ENCODE peak calls at places on chromosomes 6 and 20, in ten cellular contexts. S, L, Y, V, K, B, I, H, Q and A are unnamed samples.

GRCh38 chr6:149457316-149457884 is 27.4 kb downstream of the ZC3H12D start:
- DNase-seq in S (no peak), L (peak), Y (no peak), V (no peak), K (no peak), B (no peak), I (no peak), H (no peak), Q (peak), A (no peak)

GRCh38 chr20:44495802-44496481 is 20.3 kb downstream of the TTPAL start:
- DNase-seq in S (peak), L (peak), Y (peak), V (no peak), K (no peak), B (no peak), I (no peak), H (no peak), Q (peak), A (peak)

GRCh38 chr6:170314983-170315382 is 8.4 kb downstream of the FAM120B start:
- DNase-seq in S (no peak), L (no peak), Y (no peak), V (no peak), K (no peak), B (no peak), I (no peak), H (no peak), Q (peak), A (no peak)

GRCh38 chr20:21511850-21512633 is 1.8 kb downstream of the NKX2-2 start:
- DNase-seq in S (no peak), L (no peak), Y (no peak), V (no peak), K (no peak), B (no peak), I (no peak), H (no peak), Q (no peak), A (no peak)

GRCh38 chr6:168381726-168382458 is 59.1 kb upstream of the SMOC2 start:
- DNase-seq in S (no peak), L (no peak), Y (no peak), V (no peak), K (no peak), B (no peak), I (no peak), H (no peak), Q (no peak), A (no peak)

GRCh38 chr6:13234130-13234529 is 94.2 kb downstream of the TBC1D7 start:
- DNase-seq in S (no peak), L (no peak), Y (no peak), V (no peak), K (no peak), B (no peak), I (no peak), H (no peak), Q (no peak), A (peak)

GRCh38 chr6:110233769-110234374 is 53.6 kb downstream of the CDC40 start:
- DNase-seq in S (no peak), L (no peak), Y (no peak), V (no peak), K (no peak), B (no peak), I (no peak), H (no peak), Q (peak), A (no peak)

GRCh38 chr6:53506872-53507271 is 38.0 kb downstream of the GCLC start:
- DNase-seq in S (no peak), L (no peak), Y (no peak), V (no peak), K (no peak), B (no peak), I (no peak), H (no peak), Q (no peak), A (no peak)

GRCh38 chr6:117534974-117535373 is 52.5 kb downstream of the DCBLD1 start:
- DNase-seq in S (no peak), L (no peak), Y (no peak), V (no peak), K (no peak), B (no peak), I (no peak), H (no peak), Q (no peak), A (no peak)

GRCh38 chr20:44309763-44310663 is 989 bp downstream of the FITM2 start:
- DNase-seq in S (no peak), L (peak), Y (no peak), V (peak), K (no peak), B (peak), I (no peak), H (no peak), Q (peak), A (no peak)

GRCh38 chr6:168703970-168704369 is 263.0 kb downstream of the SMOC2 start:
- DNase-seq in S (no peak), L (no peak), Y (no peak), V (peak), K (no peak), B (peak), I (no peak), H (no peak), Q (no peak), A (no peak)